ENCODE peak calls at places on chromosomes 5 and 9, in six cellular contexts. One of them, this sample, is unnamed. For H3K4me1, the result is how much of the 10 kb centered on the place peaks cover.

GRCh38 chr5:4862500-4862899 is 277.6 kb upstream of the ADAMTS16 start:
- DNase-seq in A549: peak
- DNase-seq in OCI-LY7: peak
- DNase-seq in transverse colon: no peak
- DNase-seq in effector memory CD4-positive, alpha-beta T cell: no peak
- DNase-seq in left ventricle myocardium inferior: no peak
- DNase-seq in this sample: no peak

GRCh38 chr5:34775886-34776285 is 63.1 kb upstream of the TTC23L start:
- DNase-seq in transverse colon: no peak
- DNase-seq in A549: no peak
- DNase-seq in left ventricle myocardium inferior: no peak
- DNase-seq in OCI-LY7: no peak
- DNase-seq in effector memory CD4-positive, alpha-beta T cell: no peak
- DNase-seq in this sample: no peak

GRCh38 chr9:113349434-113350337 is at the start of gene BSPRY:
- DNase-seq in effector memory CD4-positive, alpha-beta T cell: no peak
- DNase-seq in left ventricle myocardium inferior: no peak
- DNase-seq in transverse colon: peak
- DNase-seq in A549: no peak
- DNase-seq in OCI-LY7: peak
- DNase-seq in this sample: peak

GRCh38 chr5:157942595-157942994 is 83.7 kb upstream of the CLINT1 start:
- DNase-seq in transverse colon: no peak
- DNase-seq in A549: no peak
- DNase-seq in OCI-LY7: no peak
- DNase-seq in effector memory CD4-positive, alpha-beta T cell: no peak
- DNase-seq in left ventricle myocardium inferior: no peak
- DNase-seq in this sample: no peak

GRCh38 chr5:125725686-125726085 is 697.5 kb upstream of the GRAMD2B start:
- DNase-seq in OCI-LY7: no peak
- DNase-seq in A549: no peak
- DNase-seq in transverse colon: no peak
- DNase-seq in left ventricle myocardium inferior: no peak
- DNase-seq in effector memory CD4-positive, alpha-beta T cell: no peak
- DNase-seq in this sample: no peak

GRCh38 chr5:164763211-164763610 is 1257.8 kb downstream of the MAT2B start:
- DNase-seq in left ventricle myocardium inferior: no peak
- DNase-seq in effector memory CD4-positive, alpha-beta T cell: no peak
- DNase-seq in A549: no peak
- DNase-seq in OCI-LY7: no peak
- DNase-seq in transverse colon: no peak
- DNase-seq in this sample: no peak

GRCh38 chr5:175713930-175714329 is 56.1 kb downstream of the HRH2 start:
- DNase-seq in effector memory CD4-positive, alpha-beta T cell: no peak
- DNase-seq in transverse colon: no peak
- DNase-seq in OCI-LY7: no peak
- DNase-seq in left ventricle myocardium inferior: no peak
- DNase-seq in A549: no peak
- DNase-seq in this sample: no peak

GRCh38 chr5:1542011-1542410 is 18.3 kb upstream of the LPCAT1 start:
- DNase-seq in transverse colon: no peak
- DNase-seq in effector memory CD4-positive, alpha-beta T cell: no peak
- DNase-seq in left ventricle myocardium inferior: no peak
- DNase-seq in OCI-LY7: no peak
- DNase-seq in A549: no peak
- DNase-seq in this sample: no peak

GRCh38 chr9:97900738-97901565 is 21.3 kb downstream of the TRMO start:
- DNase-seq in transverse colon: no peak
- DNase-seq in left ventricle myocardium inferior: no peak
- DNase-seq in OCI-LY7: peak
- DNase-seq in effector memory CD4-positive, alpha-beta T cell: no peak
- DNase-seq in A549: peak
- DNase-seq in this sample: no peak

GRCh38 chr9:38482918-38483592 is 58.8 kb upstream of the IGFBPL1 start:
- DNase-seq in A549: no peak
- DNase-seq in left ventricle myocardium inferior: no peak
- DNase-seq in OCI-LY7: no peak
- DNase-seq in effector memory CD4-positive, alpha-beta T cell: no peak
- DNase-seq in transverse colon: no peak
- DNase-seq in this sample: no peak

GRCh38 chr5:17012289-17012688 is 76.2 kb upstream of the MYO10 start:
- DNase-seq in OCI-LY7: no peak
- DNase-seq in A549: peak
- DNase-seq in left ventricle myocardium inferior: no peak
- DNase-seq in effector memory CD4-positive, alpha-beta T cell: no peak
- DNase-seq in transverse colon: no peak
- DNase-seq in this sample: no peak

GRCh38 chr9:29393064-29393463 is 1819.8 kb upstream of the C9orf72 start:
- DNase-seq in effector memory CD4-positive, alpha-beta T cell: no peak
- DNase-seq in OCI-LY7: no peak
- DNase-seq in A549: no peak
- DNase-seq in left ventricle myocardium inferior: no peak
- DNase-seq in transverse colon: no peak
- DNase-seq in this sample: no peak

GRCh38 chr5:134140530-134141201 is 26.2 kb downstream of the TCF7 start:
- DNase-seq in transverse colon: peak
- DNase-seq in left ventricle myocardium inferior: peak
- DNase-seq in effector memory CD4-positive, alpha-beta T cell: peak
- DNase-seq in A549: peak
- DNase-seq in OCI-LY7: peak
- DNase-seq in this sample: peak

GRCh38 chr9:137423001-137423809 is at the start of the genes EXD3 and NOXA1:
- DNase-seq in OCI-LY7: peak
- DNase-seq in left ventricle myocardium inferior: peak
- DNase-seq in effector memory CD4-positive, alpha-beta T cell: peak
- DNase-seq in A549: peak
- DNase-seq in transverse colon: peak
- DNase-seq in this sample: peak

GRCh38 chr5:42799668-42800114 is 12.0 kb downstream of the SELENOP start:
- DNase-seq in left ventricle myocardium inferior: no peak
- DNase-seq in effector memory CD4-positive, alpha-beta T cell: no peak
- DNase-seq in transverse colon: no peak
- DNase-seq in A549: no peak
- DNase-seq in OCI-LY7: no peak
- DNase-seq in this sample: no peak

GRCh38 chr9:86735772-86736458 is 211.4 kb downstream of the GAS1 start:
- DNase-seq in transverse colon: no peak
- DNase-seq in effector memory CD4-positive, alpha-beta T cell: no peak
- DNase-seq in OCI-LY7: no peak
- DNase-seq in left ventricle myocardium inferior: no peak
- DNase-seq in A549: no peak
- DNase-seq in this sample: no peak

GRCh38 chr9:123778232-123778902 is 151.6 kb downstream of the DENND1A start:
- DNase-seq in A549: no peak
- DNase-seq in effector memory CD4-positive, alpha-beta T cell: no peak
- DNase-seq in OCI-LY7: no peak
- DNase-seq in left ventricle myocardium inferior: no peak
- DNase-seq in transverse colon: no peak
- DNase-seq in this sample: no peak

GRCh38 chr5:38807570-38808461 is 38.0 kb upstream of the OSMR start:
- DNase-seq in effector memory CD4-positive, alpha-beta T cell: no peak
- DNase-seq in left ventricle myocardium inferior: no peak
- DNase-seq in transverse colon: no peak
- DNase-seq in OCI-LY7: no peak
- DNase-seq in A549: peak
- DNase-seq in this sample: no peak

GRCh38 chr5:29367176-29367833 is 1826.2 kb upstream of the CDH6 start:
- DNase-seq in OCI-LY7: no peak
- DNase-seq in transverse colon: no peak
- DNase-seq in effector memory CD4-positive, alpha-beta T cell: no peak
- DNase-seq in A549: peak
- DNase-seq in left ventricle myocardium inferior: no peak
- DNase-seq in this sample: no peak

GRCh38 chr9:36126016-36126786 is 10.3 kb upstream of the GLIPR2 start:
- DNase-seq in transverse colon: peak
- DNase-seq in left ventricle myocardium inferior: no peak
- DNase-seq in effector memory CD4-positive, alpha-beta T cell: no peak
- DNase-seq in OCI-LY7: no peak
- DNase-seq in A549: no peak
- DNase-seq in this sample: no peak

GRCh38 chr5:123454236-123454911 is 31.2 kb upstream of the CEP120 start:
- DNase-seq in transverse colon: no peak
- DNase-seq in OCI-LY7: no peak
- DNase-seq in A549: no peak
- DNase-seq in left ventricle myocardium inferior: no peak
- DNase-seq in effector memory CD4-positive, alpha-beta T cell: no peak
- DNase-seq in this sample: no peak

GRCh38 chr5:41071975-41072374 is 833 bp upstream of the MROH2B start:
- DNase-seq in OCI-LY7: no peak
- DNase-seq in A549: no peak
- DNase-seq in effector memory CD4-positive, alpha-beta T cell: no peak
- DNase-seq in left ventricle myocardium inferior: no peak
- DNase-seq in transverse colon: no peak
- DNase-seq in this sample: no peak

GRCh38 chr5:33725846-33726245 is 165.9 kb downstream of the ADAMTS12 start:
- DNase-seq in OCI-LY7: no peak
- DNase-seq in effector memory CD4-positive, alpha-beta T cell: no peak
- DNase-seq in A549: no peak
- DNase-seq in transverse colon: no peak
- DNase-seq in left ventricle myocardium inferior: no peak
- DNase-seq in this sample: no peak

GRCh38 chr9:104232781-104233341 is 138.8 kb downstream of the SMC2 start:
- DNase-seq in effector memory CD4-positive, alpha-beta T cell: no peak
- DNase-seq in A549: no peak
- DNase-seq in left ventricle myocardium inferior: no peak
- DNase-seq in transverse colon: no peak
- DNase-seq in OCI-LY7: no peak
- DNase-seq in this sample: no peak

GRCh38 chr5:51034501-51034900 is 348.7 kb upstream of the ISL1 start:
- DNase-seq in left ventricle myocardium inferior: no peak
- DNase-seq in effector memory CD4-positive, alpha-beta T cell: no peak
- DNase-seq in OCI-LY7: no peak
- DNase-seq in A549: no peak
- DNase-seq in transverse colon: no peak
- DNase-seq in this sample: no peak

GRCh38 chr5:14174235-14174636 is 31.1 kb downstream of the TRIO start:
- DNase-seq in effector memory CD4-positive, alpha-beta T cell: no peak
- DNase-seq in OCI-LY7: peak
- DNase-seq in left ventricle myocardium inferior: no peak
- DNase-seq in transverse colon: no peak
- DNase-seq in A549: no peak
- DNase-seq in this sample: no peak
- H3K4me1 ChIP-seq in effector memory CD4-positive, alpha-beta T cell: under half
- H3K4me1 ChIP-seq in OCI-LY7: under half
- H3K4me1 ChIP-seq in left ventricle myocardium inferior: half or more
- H3K4me1 ChIP-seq in transverse colon: under half
- H3K4me1 ChIP-seq in A549: half or more
- H3K4me1 ChIP-seq in this sample: under half

DNA sequence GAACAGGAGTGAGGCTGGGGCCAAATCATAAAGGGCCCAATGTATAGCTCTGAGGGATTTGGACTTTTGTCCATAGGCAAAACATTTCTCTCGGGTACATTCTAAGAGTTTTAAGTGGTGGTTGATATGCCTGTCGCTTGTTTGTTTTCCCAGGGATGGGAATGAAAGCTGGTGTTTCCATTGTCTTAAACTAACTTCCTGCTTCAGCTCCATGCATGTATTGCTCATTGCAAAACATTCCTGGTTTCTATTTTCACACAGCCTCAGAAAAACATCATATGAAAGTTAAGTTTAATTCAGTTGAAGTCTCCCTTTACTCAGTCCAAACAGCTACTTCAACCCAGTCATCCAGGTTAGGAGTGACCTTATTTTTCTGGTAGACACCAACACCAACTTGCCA is 235.0 kb downstream of the ACTL7B start:
- DNase-seq in transverse colon: no peak
- DNase-seq in effector memory CD4-positive, alpha-beta T cell: no peak
- DNase-seq in A549: no peak
- DNase-seq in OCI-LY7: no peak
- DNase-seq in left ventricle myocardium inferior: no peak
- DNase-seq in this sample: no peak
- H3K27ac ChIP-seq in transverse colon: no peak
- H3K27ac ChIP-seq in effector memory CD4-positive, alpha-beta T cell: no peak
- H3K27ac ChIP-seq in A549: no peak
- H3K27ac ChIP-seq in OCI-LY7: no peak
- H3K27ac ChIP-seq in left ventricle myocardium inferior: no peak
- H3K27ac ChIP-seq in this sample: no peak

GRCh38 chr9:129441852-129442251 is 179.0 kb downstream of the C9orf50 start:
- DNase-seq in left ventricle myocardium inferior: no peak
- DNase-seq in OCI-LY7: no peak
- DNase-seq in A549: peak
- DNase-seq in transverse colon: peak
- DNase-seq in effector memory CD4-positive, alpha-beta T cell: no peak
- DNase-seq in this sample: no peak
- H3K4me1 ChIP-seq in left ventricle myocardium inferior: under half
- H3K4me1 ChIP-seq in OCI-LY7: under half
- H3K4me1 ChIP-seq in A549: under half
- H3K4me1 ChIP-seq in transverse colon: under half
- H3K4me1 ChIP-seq in effector memory CD4-positive, alpha-beta T cell: under half
- H3K4me1 ChIP-seq in this sample: under half

GRCh38 chr5:131282235-131282634 is 18.4 kb downstream of the CDC42SE2 start:
- DNase-seq in transverse colon: no peak
- DNase-seq in A549: no peak
- DNase-seq in effector memory CD4-positive, alpha-beta T cell: no peak
- DNase-seq in OCI-LY7: no peak
- DNase-seq in left ventricle myocardium inferior: no peak
- DNase-seq in this sample: no peak

GRCh38 chr5:131281868-131282234 is 18.0 kb downstream of the CDC42SE2 start:
- DNase-seq in transverse colon: no peak
- DNase-seq in effector memory CD4-positive, alpha-beta T cell: no peak
- DNase-seq in left ventricle myocardium inferior: no peak
- DNase-seq in A549: no peak
- DNase-seq in OCI-LY7: no peak
- DNase-seq in this sample: no peak

GRCh38 chr5:131279209-131279608 is 15.4 kb downstream of the CDC42SE2 start:
- DNase-seq in A549: no peak
- DNase-seq in effector memory CD4-positive, alpha-beta T cell: no peak
- DNase-seq in OCI-LY7: no peak
- DNase-seq in transverse colon: no peak
- DNase-seq in left ventricle myocardium inferior: no peak
- DNase-seq in this sample: no peak

GRCh38 chr5:131280417-131280816 is 16.6 kb downstream of the CDC42SE2 start:
- DNase-seq in transverse colon: no peak
- DNase-seq in OCI-LY7: no peak
- DNase-seq in effector memory CD4-positive, alpha-beta T cell: no peak
- DNase-seq in A549: no peak
- DNase-seq in left ventricle myocardium inferior: no peak
- DNase-seq in this sample: no peak

DNA sequence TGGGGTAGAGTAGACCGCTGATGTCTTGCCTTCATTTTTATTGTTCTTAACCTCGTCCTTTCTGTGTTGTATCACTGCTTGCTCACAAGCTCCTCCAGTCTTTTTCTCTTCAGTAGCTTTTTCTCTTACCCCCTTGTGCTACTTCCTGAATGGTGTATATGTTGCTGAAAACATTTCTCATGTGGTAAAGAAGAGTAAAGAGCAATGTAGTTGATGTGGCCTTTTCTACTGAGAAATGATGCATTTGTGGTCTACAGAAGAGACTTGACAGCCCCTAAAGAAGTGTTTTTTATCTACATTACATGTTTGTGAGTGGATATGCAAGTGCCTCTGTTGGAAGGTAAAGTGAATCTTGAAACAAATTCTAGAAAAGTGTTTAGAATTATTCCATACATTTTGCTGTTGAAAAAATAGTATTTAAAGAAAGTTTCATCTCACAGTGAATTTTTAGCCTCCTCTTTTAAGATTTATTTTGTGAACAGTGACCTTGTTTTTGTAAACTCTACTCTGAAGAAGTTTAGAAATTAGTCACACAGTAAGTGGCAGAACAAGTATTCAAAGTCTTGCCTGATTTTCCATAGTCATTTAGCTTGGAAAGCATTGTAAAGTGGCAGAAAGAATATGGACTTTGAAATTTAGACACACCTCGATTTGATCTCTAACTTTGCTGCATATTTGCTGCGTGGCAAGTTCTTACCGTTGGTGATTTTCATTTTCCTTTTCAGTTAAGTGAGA is 17.4 kb downstream of the CDC42SE2 start:
- DNase-seq in A549: no peak
- DNase-seq in effector memory CD4-positive, alpha-beta T cell: no peak
- DNase-seq in OCI-LY7: no peak
- DNase-seq in transverse colon: no peak
- DNase-seq in left ventricle myocardium inferior: no peak
- DNase-seq in this sample: peak
- H3K27ac ChIP-seq in A549: peak
- H3K27ac ChIP-seq in effector memory CD4-positive, alpha-beta T cell: peak
- H3K27ac ChIP-seq in OCI-LY7: peak
- H3K27ac ChIP-seq in transverse colon: peak
- H3K27ac ChIP-seq in left ventricle myocardium inferior: no peak
- H3K27ac ChIP-seq in this sample: peak